ENCODE peak calls at places on chromosomes 12 and 14, in five cellular contexts. G is IMR-90; H is substantia nigra; P is stimulated activated effector memory CD8-positive, alpha-beta T cell treated with anti-CD3 and anti-CD28 coated beads, Interleukin-12 subunit alpha, Interleukin-12 subunit beta, amount 100 ng/mL, for 72 hours; T is tibial artery. N is an unnamed sample.

GRCh38 chr14:103679351-103679750 is 35.9 kb downstream of the XRCC3 start:
- DNase-seq in P (no peak), H (no peak), T (no peak), G (no peak), N (no peak)

GRCh38 chr12:1880876-1881275 is 37.6 kb downstream of the CACNA2D4 start:
- DNase-seq in T (peak; percentile 33), G (no peak), H (no peak), P (no peak), N (peak; percentile 50)

GRCh38 chr12:104257913-104258472 is 42.4 kb downstream of the TXNRD1 start:
- DNase-seq in P (no peak), G (no peak), T (no peak), H (no peak), N (no peak)

GRCh38 chr12:116385486-116386217 is 108.2 kb upstream of the MED13L start:
- DNase-seq in P (no peak), H (no peak), T (no peak), G (no peak), N (no peak)

GRCh38 chr14:50740858-50741257 is 72.8 kb upstream of the SAV1 start:
- DNase-seq in T (no peak), H (no peak), G (no peak), P (no peak), N (no peak)

GRCh38 chr12:96587691-96588090 is 98.3 kb downstream of the CFAP54 start:
- DNase-seq in G (peak; percentile 22), H (no peak), P (no peak), T (no peak), N (no peak)

GRCh38 chr12:59403259-59403932 is 192.4 kb upstream of the SLC16A7 start:
- DNase-seq in H (no peak), T (peak; percentile 66), P (no peak), G (peak; percentile 75), N (no peak)

GRCh38 chr12:13992585-13992984 is 11.2 kb upstream of the GRIN2B start:
- DNase-seq in G (no peak), P (no peak), H (no peak), T (no peak), N (no peak)

GRCh38 chr12:50201987-50202521 is 34.9 kb upstream of the CERS5 start:
- DNase-seq in T (no peak), P (no peak), H (no peak), G (peak; percentile 96), N (no peak)

GRCh38 chr12:5083955-5084849 is 40.5 kb downstream of the KCNA5 start:
- DNase-seq in G (peak; percentile 71), H (no peak), T (no peak), P (no peak), N (no peak)

GRCh38 chr12:131223791-131224567 is 270.3 kb downstream of the ADGRD1 start:
- DNase-seq in H (no peak), P (no peak), T (peak; percentile 53), G (no peak), N (no peak)

GRCh38 chr12:77855548-77855947 is 24.9 kb downstream of the NAV3 start:
- DNase-seq in T (no peak), H (no peak), P (no peak), G (peak; percentile 2), N (no peak)

GRCh38 chr14:61695695-61696527 is 598 bp downstream of the HIF1A start:
- DNase-seq in H (peak; percentile 62), P (peak; percentile 40), T (peak; percentile 83), G (peak; percentile 47), N (peak; percentile 74)

GRCh38 chr14:51855234-51855633 is 5.2 kb upstream of the GNG2 start:
- DNase-seq in T (no peak), G (peak; percentile 83), P (no peak), H (no peak), N (no peak)

GRCh38 chr14:24426912-24427536 is 2.4 kb downstream of the CBLN3 start:
- DNase-seq in H (no peak), P (no peak), T (no peak), G (no peak), N (no peak)

GRCh38 chr12:76696186-76696585 is 67.7 kb upstream of the ZDHHC17 start:
- DNase-seq in G (no peak), P (no peak), T (no peak), H (no peak), N (no peak)

GRCh38 chr14:106872619-106873446 is 1346.5 kb downstream of the TMEM121 start:
- DNase-seq in G (no peak), T (no peak), H (no peak), P (peak; percentile 85), N (no peak)

GRCh38 chr12:130120012-130120805 is 42.1 kb upstream of the FZD10 start:
- DNase-seq in P (no peak), G (no peak), T (no peak), H (no peak), N (no peak)

GRCh38 chr12:116837082-116837481 is 44.2 kb downstream of the HRK start:
- DNase-seq in G (no peak), T (no peak), P (no peak), H (no peak), N (no peak)

GRCh38 chr12:121799175-121799841 is 4.5 kb upstream of the SETD1B start:
- DNase-seq in G (peak; percentile 85), P (peak; percentile 34), H (peak; percentile 57), T (peak; percentile 91), N (peak; percentile 88)

GRCh38 chr12:44126811-44127210 is 290.9 kb downstream of the TMEM117 start:
- DNase-seq in H (no peak), G (no peak), T (no peak), P (no peak), N (no peak)

GRCh38 chr12:27580561-27581330 is 56.7 kb downstream of the PPFIBP1 start:
- DNase-seq in H (no peak), P (no peak), G (no peak), T (no peak), N (no peak)

GRCh38 chr12:92337128-92337527 is 191.5 kb upstream of the BTG1 start:
- DNase-seq in T (no peak), G (peak; percentile 26), H (no peak), P (no peak), N (no peak)

GRCh38 chr12:24838531-24838950 is 110.4 kb downstream of the BCAT1 start:
- DNase-seq in P (peak; percentile 7), H (no peak), T (peak; percentile 74), G (peak; percentile 87), N (peak; percentile 71)

GRCh38 chr14:69921052-69921451 is 41.8 kb downstream of the SMOC1 start:
- DNase-seq in T (no peak), H (no peak), P (no peak), G (peak; percentile 92), N (no peak)

GRCh38 chr14:83975435-83976222 is 1554.3 kb upstream of the FLRT2 start:
- DNase-seq in G (peak; percentile 67), H (no peak), T (no peak), P (no peak), N (no peak)

N was measured in right atrium auricular region.